ENCODE peak calls at places on chromosomes 4 and X, in seven cellular contexts. G is dorsolateral prefrontal cortex, P is 8988T, O is lung microvascular endothelial cell, S is C1 segment of cervical spinal cord, L is upper lobe of right lung, J is cardiac muscle cell. V is an unnamed sample.

GRCh38 chr4:56506110-56506705 is 617 bp downstream of the ARL9 start:
- DNase-seq in O (peak), G (no peak), S (no peak), L (no peak), J (peak), P (no peak), V (peak)

GRCh38 chr4:24686866-24687672 is 102.7 kb upstream of the DHX15 start:
- DNase-seq in G (no peak), L (peak), S (no peak), O (peak), J (peak), P (no peak), V (peak)

GRCh38 chr4:185837415-185838103 is 25.6 kb upstream of the SORBS2 start:
- DNase-seq in O (peak), L (no peak), S (no peak), G (no peak), J (no peak), P (no peak), V (no peak)

GRCh38 chrX:135522878-135523693 is 2.6 kb downstream of the INTS6L start:
- DNase-seq in P (no peak), S (no peak), O (no peak), G (no peak), L (no peak), J (no peak), V (no peak)

GRCh38 chr4:158903472-158904043 is 134.7 kb downstream of the FNIP2 start:
- DNase-seq in O (no peak), G (no peak), L (no peak), S (no peak), J (no peak), P (no peak), V (no peak)

GRCh38 chrX:11380187-11380586 is 87.0 kb downstream of the AMELX start:
- DNase-seq in P (no peak), S (no peak), J (no peak), G (no peak), O (no peak), L (no peak), V (no peak)

GRCh38 chrX:124257924-124258706 is 74.3 kb upstream of the TEX13D start:
- DNase-seq in S (no peak), L (no peak), J (no peak), G (no peak), P (no peak), O (no peak), V (no peak)

GRCh38 chr4:602559-602942 is 22.8 kb upstream of the PDE6B start:
- DNase-seq in O (peak), G (no peak), P (peak), J (peak), L (peak), S (no peak), V (peak)

GRCh38 chrX:38805294-38806053 is 4.2 kb downstream of the MID1IP1 start:
- DNase-seq in J (peak), G (peak), L (peak), P (no peak), S (peak), O (peak), V (no peak)

GRCh38 chr4:7328913-7329638 is 105.7 kb downstream of the PSAPL1 start:
- DNase-seq in L (peak), J (no peak), P (peak), S (peak), O (peak), G (peak), V (peak)

GRCh38 chrX:67720344-67720743 is 176.5 kb downstream of the AR start:
- DNase-seq in J (no peak), L (no peak), S (no peak), P (no peak), O (peak), G (no peak), V (no peak)

GRCh38 chrX:71622347-71623104 is 4.2 kb upstream of the CXCR3 start:
- DNase-seq in S (peak), L (peak), G (peak), O (peak), J (peak), P (no peak), V (peak)

GRCh38 chrX:133350751-133351150 is 64.5 kb downstream of the GPC4 start:
- DNase-seq in L (no peak), J (no peak), S (no peak), P (no peak), G (no peak), O (no peak), V (no peak)

GRCh38 chr4:177447417-177448004 is 5.3 kb upstream of the AGA start:
- DNase-seq in S (no peak), O (no peak), L (no peak), G (no peak), J (no peak), P (no peak), V (no peak)

GRCh38 chrX:114903618-114904017 is 113.8 kb downstream of the IL13RA2 start:
- DNase-seq in G (no peak), S (no peak), J (no peak), O (no peak), L (no peak), P (no peak), V (no peak)

GRCh38 chr4:20359692-20360091 is 108.0 kb downstream of the SLIT2 start:
- DNase-seq in L (no peak), O (no peak), S (no peak), G (no peak), J (no peak), P (no peak), V (no peak)